ENCODE peak calls at places on chromosomes 13 and 19, in nine cellular contexts. S is HS-27A; J is RKO; T is Caco-2; P is fibroblast of villous mesenchyme; M is thyroid gland; N is stimulated activated CD4-positive, alpha-beta T cell treated with anti-CD3 and anti-CD28 coated beads, Interleukin-1b, Interleukin-23, amount 100 ng/mL, for 4 hours; K is stimulated activated CD8-positive, alpha-beta memory T cell treated with anti-CD3 and anti-CD28 coated beads, Interleukin-4, amount 100 ng/mL, for 1 hour; I is activated T-cell treated with anti-CD3 and anti-CD28 coated beads, Interleukin-2, amount 50 U/mL, for 72 hours. B is an unnamed sample.

GRCh38 chr19:3855321-3855720 is 13.5 kb downstream of the ZFR2 start:
- DNase-seq in S (no peak), J (peak; percentile 37), T (peak; percentile 13), P (no peak), M (no peak), N (no peak), K (no peak), I (peak; percentile 3), B (no peak)

GRCh38 chr19:33465834-33466233 is 55.8 kb downstream of the PEPD start:
- DNase-seq in S (no peak), J (no peak), T (no peak), P (no peak), M (no peak), N (no peak), K (no peak), I (no peak), B (no peak)

GRCh38 chr19:15810335-15810734 is 5.1 kb downstream of the OR10H1 start:
- DNase-seq in S (no peak), J (peak; percentile 56), T (peak; percentile 12), P (no peak), M (no peak), N (no peak), K (no peak), I (no peak), B (peak; percentile 45)

GRCh38 chr19:31483226-31483857 is 134.1 kb upstream of the TSHZ3 start:
- DNase-seq in S (no peak), J (no peak), T (no peak), P (no peak), M (no peak), N (no peak), K (no peak), I (no peak), B (no peak)

GRCh38 chr19:54684537-54684936 is 21.8 kb downstream of the LILRB4 start:
- DNase-seq in S (peak; percentile 20), J (peak; percentile 70), T (peak; percentile 65), P (peak; percentile 3), M (no peak), N (no peak), K (no peak), I (no peak), B (peak; percentile 31)

GRCh38 chr19:54572696-54573311 is 786 bp upstream of the LILRA2 start:
- DNase-seq in S (no peak), J (no peak), T (no peak), P (no peak), M (no peak), N (no peak), K (no peak), I (no peak), B (peak; percentile 3)

GRCh38 chr19:58575183-58576041 is 2.3 kb upstream of the MZF1 start:
- DNase-seq in S (peak; percentile 89), J (peak; percentile 98), T (peak; percentile 93), P (peak; percentile 90), M (peak; percentile 94), N (peak; percentile 71), K (peak; percentile 46), I (peak; percentile 86), B (peak; percentile 92)

GRCh38 chr19:46944918-46945628 is 74.6 kb upstream of the NPAS1 start:
- DNase-seq in S (no peak), J (no peak), T (no peak), P (peak; percentile 78), M (peak; percentile 83), N (no peak), K (no peak), I (no peak), B (no peak)

GRCh38 chr19:5617080-5617479 is 5.5 kb downstream of the SAFB2 start:
- DNase-seq in S (no peak), J (no peak), T (no peak), P (no peak), M (no peak), N (no peak), K (no peak), I (no peak), B (no peak)

GRCh38 chr19:34639491-34640085 is 37.4 kb downstream of the SCGB2B2 start:
- DNase-seq in S (peak; percentile 57), J (peak; percentile 56), T (peak; percentile 54), P (peak; percentile 76), M (peak; percentile 34), N (peak; percentile 42), K (peak; percentile 59), I (peak; percentile 66), B (peak; percentile 80)

GRCh38 chr19:3398900-3399278 is 32.5 kb downstream of the NFIC start:
- DNase-seq in S (no peak), J (no peak), T (no peak), P (no peak), M (no peak), N (no peak), K (no peak), I (no peak), B (no peak)

GRCh38 chr13:57932071-57932470 is 300.5 kb downstream of the PCDH17 start:
- DNase-seq in S (no peak), J (no peak), T (no peak), P (no peak), M (no peak), N (no peak), K (no peak), I (no peak), B (no peak)